ENCODE peak calls at places on chromosomes 7 and 10, in nine cellular contexts. Z is BE2C; R is cardiac muscle cell; V is CD8-positive, alpha-beta T cell; U is heart right ventricle; T is IMR-90; F is gastrocnemius medialis; W is upper lobe of right lung; A is fibroblast of lung. L is an unnamed sample. For H3K4me1, the result is how much of the 10 kb centered on the place peaks cover.

GRCh38 chr7:3217166-3217565 is 83.9 kb upstream of the SDK1 start:
- DNase-seq in Z (no peak), R (peak), V (no peak), U (peak), T (peak), F (no peak), W (no peak), A (peak), L (no peak)

GRCh38 chr7:35003679-35004278 is 33.5 kb downstream of the DPY19L1 start:
- DNase-seq in Z (peak), R (peak), V (no peak), U (peak), T (peak), F (no peak), W (peak), A (peak), L (peak)

GRCh38 chr7:20539201-20539600 is 76.3 kb upstream of the ABCB5 start:
- DNase-seq in Z (no peak), R (no peak), V (no peak), U (no peak), T (no peak), F (no peak), W (no peak), A (no peak), L (no peak)

GRCh38 chr7:158865462-158865922 is 9.1 kb downstream of the DYNC2I1 start:
- DNase-seq in Z (no peak), R (no peak), V (no peak), U (no peak), T (no peak), F (no peak), W (no peak), A (no peak), L (peak)

GRCh38 chr7:40680657-40681056 is 545.9 kb downstream of the SUGCT start:
- DNase-seq in Z (peak), R (peak), V (no peak), U (no peak), T (no peak), F (no peak), W (no peak), A (no peak), L (no peak)

GRCh38 chr10:103202319-103202718 is 9.2 kb upstream of the NT5C2 start:
- DNase-seq in Z (no peak), R (no peak), V (no peak), U (no peak), T (no peak), F (no peak), W (no peak), A (no peak), L (no peak)

GRCh38 chr7:125599387-125599786 is 669.8 kb upstream of the POT1 start:
- DNase-seq in Z (no peak), R (no peak), V (no peak), U (no peak), T (no peak), F (no peak), W (no peak), A (no peak), L (no peak)

GRCh38 chr10:8389630-8390029 is 335.1 kb downstream of the GATA3 start:
- DNase-seq in Z (no peak), R (no peak), V (no peak), U (no peak), T (no peak), F (no peak), W (no peak), A (no peak), L (no peak)

GRCh38 chr10:22148956-22149355 is 68.9 kb downstream of the EBLN1 start:
- DNase-seq in Z (no peak), R (peak), V (no peak), U (no peak), T (peak), F (no peak), W (no peak), A (peak), L (no peak)

GRCh38 chr7:79320741-79321473 is 132.6 kb downstream of the MAGI2 start:
- DNase-seq in Z (no peak), R (no peak), V (no peak), U (no peak), T (peak), F (no peak), W (no peak), A (no peak), L (no peak)

GRCh38 chr7:28433604-28434254 is 21.4 kb downstream of the CREB5 start:
- DNase-seq in Z (peak), R (peak), V (no peak), U (peak), T (peak), F (no peak), W (no peak), A (peak), L (peak)

GRCh38 chr10:48444861-48445841 is 138.7 kb downstream of the MAPK8 start:
- DNase-seq in Z (peak), R (no peak), V (no peak), U (no peak), T (no peak), F (peak), W (peak), A (no peak), L (peak)

GRCh38 chr7:102117743-102118142 is 168.9 kb upstream of the SH2B2 start:
- DNase-seq in Z (no peak), R (peak), V (no peak), U (no peak), T (peak), F (no peak), W (peak), A (peak), L (no peak)

GRCh38 chr10:21975378-21975990 is 28.0 kb downstream of the DNAJC1 start:
- DNase-seq in Z (no peak), R (no peak), V (no peak), U (no peak), T (no peak), F (no peak), W (no peak), A (no peak), L (no peak)

GRCh38 chr7:136870799-136871487 is 2.5 kb downstream of the CHRM2 start:
- DNase-seq in Z (peak), R (peak), V (no peak), U (no peak), T (no peak), F (no peak), W (peak), A (no peak), L (no peak)

GRCh38 chr7:70032673-70033072 is 434.4 kb downstream of the AUTS2 start:
- DNase-seq in Z (peak), R (no peak), V (no peak), U (no peak), T (no peak), F (no peak), W (no peak), A (no peak), L (no peak)

DNA sequence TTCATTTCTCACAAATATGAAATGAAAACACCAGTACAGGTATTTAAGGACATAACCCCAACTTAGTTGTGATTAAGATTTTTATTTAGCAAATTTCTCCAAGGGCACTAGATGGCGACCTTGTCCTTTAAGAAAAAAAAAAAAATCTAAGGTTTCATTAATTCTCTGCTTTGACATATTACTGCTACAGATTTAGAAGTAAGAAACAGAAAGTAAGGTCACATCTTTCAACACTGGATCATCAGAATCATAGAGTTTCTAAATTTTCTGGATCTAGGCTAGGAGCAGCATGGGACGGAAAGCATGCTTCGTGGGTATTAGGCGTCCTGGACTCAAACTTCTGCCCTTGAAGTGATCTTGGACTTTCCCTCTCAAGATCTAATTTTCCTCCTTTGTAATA is 85.5 kb upstream of the PRKG1 start:
- DNase-seq in Z (no peak), R (peak), V (no peak), U (no peak), T (peak), F (no peak), W (no peak), A (peak), L (no peak)
- TF ChIP-seq CTCF in Z (peak), R (peak), V (no peak), U (peak), T (peak), F (peak), W (peak), A (peak), L (peak)

GRCh38 chr7:36276428-36277246 is 113.0 kb upstream of the ANLN start:
- DNase-seq in Z (no peak), R (no peak), V (no peak), U (no peak), T (no peak), F (no peak), W (no peak), A (peak), L (no peak)
- H3K4me1 ChIP-seq in Z (under half), R (under half), V (under half), U (under half), T (under half), F (half or more), W (under half), A (under half), L (under half)

GRCh38 chr10:6195891-6196290 is 6.8 kb upstream of the PFKFB3 start:
- DNase-seq in Z (no peak), R (peak), V (no peak), U (no peak), T (no peak), F (no peak), W (no peak), A (peak), L (no peak)

GRCh38 chr10:6199131-6199733 is 3.5 kb upstream of the PFKFB3 start:
- DNase-seq in Z (no peak), R (no peak), V (no peak), U (no peak), T (no peak), F (peak), W (no peak), A (no peak), L (no peak)

GRCh38 chr10:6194291-6194690 is 8.4 kb upstream of the PFKFB3 start:
- DNase-seq in Z (no peak), R (no peak), V (no peak), U (no peak), T (no peak), F (no peak), W (no peak), A (no peak), L (no peak)

GRCh38 chr10:6195376-6195775 is 7.4 kb upstream of the PFKFB3 start:
- DNase-seq in Z (no peak), R (peak), V (no peak), U (no peak), T (peak), F (no peak), W (peak), A (no peak), L (no peak)

GRCh38 chr10:6197274-6197673 is 5.5 kb upstream of the PFKFB3 start:
- DNase-seq in Z (no peak), R (no peak), V (no peak), U (no peak), T (no peak), F (no peak), W (no peak), A (peak), L (no peak)
- TF ChIP-seq CTCF in Z (no peak), R (no peak), V (no peak), U (no peak), T (no peak), F (no peak), W (no peak), A (no peak), L (no peak)

GRCh38 chr7:42606217-42606905 is 305.5 kb downstream of the C7orf25 start:
- DNase-seq in Z (no peak), R (no peak), V (no peak), U (no peak), T (no peak), F (no peak), W (no peak), A (peak), L (no peak)
- H3K4me1 ChIP-seq in Z (under half), R (under half), V (under half), U (under half), T (under half), F (under half), W (under half), A (under half), L (under half)

DNA sequence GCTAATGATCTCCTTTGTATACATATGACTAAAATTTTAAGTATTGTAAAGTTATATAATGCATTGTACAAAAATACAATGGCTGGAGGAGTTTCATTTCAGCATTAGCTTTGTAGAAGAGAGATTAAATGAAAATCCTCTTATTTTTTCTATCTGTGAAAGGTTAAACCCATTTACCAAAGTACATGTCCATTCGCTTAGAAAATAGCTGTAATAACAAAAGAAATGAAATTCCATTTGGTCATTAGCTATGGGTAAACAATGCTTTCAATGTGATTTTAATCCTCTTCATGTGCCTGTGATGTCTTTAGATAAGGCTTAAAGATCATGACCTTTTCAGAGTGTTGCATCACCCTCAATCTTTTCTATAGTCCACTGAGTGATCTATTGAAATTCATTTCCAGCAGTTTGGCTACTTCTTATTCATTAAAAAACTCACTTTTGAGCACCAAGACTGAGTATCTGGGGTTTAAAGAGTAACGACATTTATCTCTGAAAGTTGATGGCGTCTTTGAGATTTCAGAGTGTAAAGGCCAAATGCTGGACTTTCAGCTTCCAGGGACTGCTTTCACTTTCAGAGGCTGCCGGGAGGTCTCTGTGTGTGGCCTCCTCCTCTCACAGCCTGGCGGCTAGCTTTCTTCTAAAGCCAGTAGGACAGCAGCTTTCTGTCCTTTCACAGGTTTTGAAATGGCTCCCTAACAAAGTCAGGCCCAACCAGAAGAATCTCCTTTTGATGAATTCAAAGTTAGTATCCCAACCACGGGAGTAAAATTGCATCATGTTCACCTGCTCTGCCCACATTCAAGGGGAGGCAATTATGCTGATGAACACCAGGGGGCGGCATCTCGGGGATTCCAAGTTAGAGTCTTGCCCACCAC is 701.4 kb upstream of the COBL start:
- DNase-seq in Z (peak), R (no peak), V (no peak), U (no peak), T (no peak), F (no peak), W (no peak), A (no peak), L (no peak)
- TF ChIP-seq CTCF in Z (peak), R (no peak), V (peak), U (peak), T (no peak), F (no peak), W (peak), A (no peak), L (no peak)

L was measured in mucosa of descending colon.